ENCODE peak calls at places on chromosomes 11 and 22, in seven cellular contexts. One of them, this sample, is unnamed.

GRCh38 chr22:45781459-45781858 is 109.8 kb downstream of the ATXN10 start:
- DNase-seq in activated CD8-positive, alpha-beta memory T cell treated with anti-CD3 and anti-CD28 coated beads, Interleukin-2, amount 50 U/mL, for 4 hours: no peak
- DNase-seq in right atrium auricular region: no peak
- DNase-seq in Panc1: no peak
- DNase-seq in stimulated activated CD4-positive, alpha-beta T cell treated with anti-CD3 and anti-CD28 coated beads, Interleukin-12 subunit alpha, Interleukin-12 subunit beta, amount 100 ng/mL, for 48 hours: no peak
- DNase-seq in fibroblast of mammary gland: no peak
- DNase-seq in WERI-Rb-1: no peak
- DNase-seq in this sample: no peak

GRCh38 chr11:16669799-16670415 is 68.5 kb upstream of the C11orf58 start:
- DNase-seq in activated CD8-positive, alpha-beta memory T cell treated with anti-CD3 and anti-CD28 coated beads, Interleukin-2, amount 50 U/mL, for 4 hours: no peak
- DNase-seq in right atrium auricular region: no peak
- DNase-seq in Panc1: no peak
- DNase-seq in stimulated activated CD4-positive, alpha-beta T cell treated with anti-CD3 and anti-CD28 coated beads, Interleukin-12 subunit alpha, Interleukin-12 subunit beta, amount 100 ng/mL, for 48 hours: no peak
- DNase-seq in fibroblast of mammary gland: no peak
- DNase-seq in WERI-Rb-1: no peak
- DNase-seq in this sample: no peak

GRCh38 chr22:47163481-47163875 is 401.0 kb downstream of the TBC1D22A start:
- DNase-seq in activated CD8-positive, alpha-beta memory T cell treated with anti-CD3 and anti-CD28 coated beads, Interleukin-2, amount 50 U/mL, for 4 hours: no peak
- DNase-seq in right atrium auricular region: no peak
- DNase-seq in Panc1: no peak
- DNase-seq in stimulated activated CD4-positive, alpha-beta T cell treated with anti-CD3 and anti-CD28 coated beads, Interleukin-12 subunit alpha, Interleukin-12 subunit beta, amount 100 ng/mL, for 48 hours: no peak
- DNase-seq in fibroblast of mammary gland: no peak
- DNase-seq in WERI-Rb-1: peak; percentile 3
- DNase-seq in this sample: no peak

GRCh38 chr11:35412285-35412684 is 7.1 kb downstream of the SLC1A2 start:
- DNase-seq in activated CD8-positive, alpha-beta memory T cell treated with anti-CD3 and anti-CD28 coated beads, Interleukin-2, amount 50 U/mL, for 4 hours: no peak
- DNase-seq in right atrium auricular region: no peak
- DNase-seq in Panc1: no peak
- DNase-seq in stimulated activated CD4-positive, alpha-beta T cell treated with anti-CD3 and anti-CD28 coated beads, Interleukin-12 subunit alpha, Interleukin-12 subunit beta, amount 100 ng/mL, for 48 hours: no peak
- DNase-seq in fibroblast of mammary gland: peak; percentile 26
- DNase-seq in WERI-Rb-1: no peak
- DNase-seq in this sample: no peak

GRCh38 chr11:79013509-79013908 is 427.3 kb downstream of the TENM4 start:
- DNase-seq in activated CD8-positive, alpha-beta memory T cell treated with anti-CD3 and anti-CD28 coated beads, Interleukin-2, amount 50 U/mL, for 4 hours: no peak
- DNase-seq in right atrium auricular region: no peak
- DNase-seq in Panc1: no peak
- DNase-seq in stimulated activated CD4-positive, alpha-beta T cell treated with anti-CD3 and anti-CD28 coated beads, Interleukin-12 subunit alpha, Interleukin-12 subunit beta, amount 100 ng/mL, for 48 hours: no peak
- DNase-seq in fibroblast of mammary gland: peak; percentile 62
- DNase-seq in WERI-Rb-1: no peak
- DNase-seq in this sample: no peak

GRCh38 chr11:33994937-33995336 is 56.6 kb upstream of the CAPRIN1 start:
- DNase-seq in activated CD8-positive, alpha-beta memory T cell treated with anti-CD3 and anti-CD28 coated beads, Interleukin-2, amount 50 U/mL, for 4 hours: no peak
- DNase-seq in right atrium auricular region: no peak
- DNase-seq in Panc1: no peak
- DNase-seq in stimulated activated CD4-positive, alpha-beta T cell treated with anti-CD3 and anti-CD28 coated beads, Interleukin-12 subunit alpha, Interleukin-12 subunit beta, amount 100 ng/mL, for 48 hours: no peak
- DNase-seq in fibroblast of mammary gland: no peak
- DNase-seq in WERI-Rb-1: no peak
- DNase-seq in this sample: no peak

GRCh38 chr11:74948546-74948897 is 369 bp downstream of the XRRA1 start:
- DNase-seq in activated CD8-positive, alpha-beta memory T cell treated with anti-CD3 and anti-CD28 coated beads, Interleukin-2, amount 50 U/mL, for 4 hours: no peak
- DNase-seq in right atrium auricular region: no peak
- DNase-seq in Panc1: no peak
- DNase-seq in stimulated activated CD4-positive, alpha-beta T cell treated with anti-CD3 and anti-CD28 coated beads, Interleukin-12 subunit alpha, Interleukin-12 subunit beta, amount 100 ng/mL, for 48 hours: no peak
- DNase-seq in fibroblast of mammary gland: peak; percentile 14
- DNase-seq in WERI-Rb-1: no peak
- DNase-seq in this sample: no peak

GRCh38 chr11:61682093-61682732 is 2.0 kb downstream of the DAGLA start:
- DNase-seq in activated CD8-positive, alpha-beta memory T cell treated with anti-CD3 and anti-CD28 coated beads, Interleukin-2, amount 50 U/mL, for 4 hours: no peak
- DNase-seq in right atrium auricular region: no peak
- DNase-seq in Panc1: no peak
- DNase-seq in stimulated activated CD4-positive, alpha-beta T cell treated with anti-CD3 and anti-CD28 coated beads, Interleukin-12 subunit alpha, Interleukin-12 subunit beta, amount 100 ng/mL, for 48 hours: no peak
- DNase-seq in fibroblast of mammary gland: peak; percentile 60
- DNase-seq in WERI-Rb-1: peak; percentile 47
- DNase-seq in this sample: no peak

GRCh38 chr11:12238420-12238819 is 128.0 kb downstream of the MICAL2 start:
- DNase-seq in activated CD8-positive, alpha-beta memory T cell treated with anti-CD3 and anti-CD28 coated beads, Interleukin-2, amount 50 U/mL, for 4 hours: no peak
- DNase-seq in right atrium auricular region: no peak
- DNase-seq in Panc1: no peak
- DNase-seq in stimulated activated CD4-positive, alpha-beta T cell treated with anti-CD3 and anti-CD28 coated beads, Interleukin-12 subunit alpha, Interleukin-12 subunit beta, amount 100 ng/mL, for 48 hours: no peak
- DNase-seq in fibroblast of mammary gland: no peak
- DNase-seq in WERI-Rb-1: no peak
- DNase-seq in this sample: no peak

GRCh38 chr11:97667057-97667456 is 1277.2 kb downstream of the JRKL start:
- DNase-seq in activated CD8-positive, alpha-beta memory T cell treated with anti-CD3 and anti-CD28 coated beads, Interleukin-2, amount 50 U/mL, for 4 hours: no peak
- DNase-seq in right atrium auricular region: no peak
- DNase-seq in Panc1: no peak
- DNase-seq in stimulated activated CD4-positive, alpha-beta T cell treated with anti-CD3 and anti-CD28 coated beads, Interleukin-12 subunit alpha, Interleukin-12 subunit beta, amount 100 ng/mL, for 48 hours: no peak
- DNase-seq in fibroblast of mammary gland: no peak
- DNase-seq in WERI-Rb-1: no peak
- DNase-seq in this sample: no peak

This sample was measured in stimulated activated naive CD4-positive, alpha-beta T cell.